ENCODE peak calls at places on chromosome 15, in five cellular contexts. One of them, this sample, is unnamed.

GRCh38 chr15:87940763-87941162 is 315.8 kb downstream of the NTRK3 start:
- DNase-seq in fibroblast of mammary gland: no peak
- DNase-seq in endothelial cell: no peak
- DNase-seq in A549: no peak
- DNase-seq in heart left ventricle: no peak
- DNase-seq in this sample: no peak

GRCh38 chr15:70493787-70494514 is 269.4 kb downstream of the UACA start:
- DNase-seq in fibroblast of mammary gland: no peak
- DNase-seq in endothelial cell: no peak
- DNase-seq in A549: peak
- DNase-seq in heart left ventricle: no peak
- DNase-seq in this sample: no peak

GRCh38 chr15:99371180-99372103 is 120.2 kb downstream of the LRRC28 start:
- DNase-seq in fibroblast of mammary gland: peak
- DNase-seq in endothelial cell: no peak
- DNase-seq in A549: no peak
- DNase-seq in heart left ventricle: no peak
- DNase-seq in this sample: peak

GRCh38 chr15:36323607-36324006 is 255.8 kb upstream of the CDIN1 start:
- DNase-seq in fibroblast of mammary gland: peak
- DNase-seq in endothelial cell: no peak
- DNase-seq in A549: no peak
- DNase-seq in heart left ventricle: no peak
- DNase-seq in this sample: no peak

GRCh38 chr15:45521596-45522167 is 873 bp downstream of the SLC30A4 start:
- DNase-seq in fibroblast of mammary gland: peak
- DNase-seq in endothelial cell: no peak
- DNase-seq in A549: peak
- DNase-seq in heart left ventricle: no peak
- DNase-seq in this sample: peak

GRCh38 chr15:32898991-32899613 is 181.3 kb downstream of the GREM1 start:
- DNase-seq in fibroblast of mammary gland: no peak
- DNase-seq in endothelial cell: no peak
- DNase-seq in A549: peak
- DNase-seq in heart left ventricle: no peak
- DNase-seq in this sample: no peak

GRCh38 chr15:22930782-22931484 is 49.2 kb downstream of the CYFIP1 start:
- DNase-seq in fibroblast of mammary gland: peak
- DNase-seq in endothelial cell: no peak
- DNase-seq in A549: no peak
- DNase-seq in heart left ventricle: peak
- DNase-seq in this sample: no peak

GRCh38 chr15:44736261-44736765 is at the start of gene TRIM69:
- DNase-seq in fibroblast of mammary gland: no peak
- DNase-seq in endothelial cell: no peak
- DNase-seq in A549: no peak
- DNase-seq in heart left ventricle: no peak
- DNase-seq in this sample: peak

GRCh38 chr15:65414841-65415621 is 7.7 kb downstream of the IGDCC4 start:
- DNase-seq in fibroblast of mammary gland: peak
- DNase-seq in endothelial cell: peak
- DNase-seq in A549: peak
- DNase-seq in heart left ventricle: no peak
- DNase-seq in this sample: no peak

GRCh38 chr15:25848769-25849430 is 14.2 kb downstream of the ATP10A start:
- DNase-seq in fibroblast of mammary gland: no peak
- DNase-seq in endothelial cell: no peak
- DNase-seq in A549: no peak
- DNase-seq in heart left ventricle: no peak
- DNase-seq in this sample: no peak

GRCh38 chr15:64930778-64931240 is 19.1 kb downstream of the ANKDD1A start:
- DNase-seq in fibroblast of mammary gland: peak
- DNase-seq in endothelial cell: no peak
- DNase-seq in A549: peak
- DNase-seq in heart left ventricle: no peak
- DNase-seq in this sample: no peak

GRCh38 chr15:66883322-66883911 is 181.4 kb downstream of the SMAD6 start:
- DNase-seq in fibroblast of mammary gland: peak
- DNase-seq in endothelial cell: no peak
- DNase-seq in A549: peak
- DNase-seq in heart left ventricle: peak
- DNase-seq in this sample: no peak
- TF ChIP-seq CTCF in fibroblast of mammary gland: no peak
- TF ChIP-seq CTCF in endothelial cell: no peak
- TF ChIP-seq CTCF in A549: no peak
- TF ChIP-seq CTCF in heart left ventricle: no peak
- TF ChIP-seq CTCF in this sample: no peak

GRCh38 chr15:49441816-49442215 is 18.8 kb downstream of the FGF7 start:
- DNase-seq in fibroblast of mammary gland: no peak
- DNase-seq in endothelial cell: no peak
- DNase-seq in A549: no peak
- DNase-seq in heart left ventricle: no peak
- DNase-seq in this sample: no peak
- TF ChIP-seq CTCF in fibroblast of mammary gland: no peak
- TF ChIP-seq CTCF in endothelial cell: no peak
- TF ChIP-seq CTCF in A549: no peak
- TF ChIP-seq CTCF in heart left ventricle: no peak
- TF ChIP-seq CTCF in this sample: no peak

GRCh38 chr15:69061414-69061842 is 46.9 kb downstream of the NOX5 start:
- DNase-seq in fibroblast of mammary gland: no peak
- DNase-seq in endothelial cell: no peak
- DNase-seq in A549: no peak
- DNase-seq in heart left ventricle: no peak
- DNase-seq in this sample: no peak
- TF ChIP-seq CTCF in fibroblast of mammary gland: no peak
- TF ChIP-seq CTCF in endothelial cell: no peak
- TF ChIP-seq CTCF in A549: no peak
- TF ChIP-seq CTCF in heart left ventricle: no peak
- TF ChIP-seq CTCF in this sample: no peak

DNA sequence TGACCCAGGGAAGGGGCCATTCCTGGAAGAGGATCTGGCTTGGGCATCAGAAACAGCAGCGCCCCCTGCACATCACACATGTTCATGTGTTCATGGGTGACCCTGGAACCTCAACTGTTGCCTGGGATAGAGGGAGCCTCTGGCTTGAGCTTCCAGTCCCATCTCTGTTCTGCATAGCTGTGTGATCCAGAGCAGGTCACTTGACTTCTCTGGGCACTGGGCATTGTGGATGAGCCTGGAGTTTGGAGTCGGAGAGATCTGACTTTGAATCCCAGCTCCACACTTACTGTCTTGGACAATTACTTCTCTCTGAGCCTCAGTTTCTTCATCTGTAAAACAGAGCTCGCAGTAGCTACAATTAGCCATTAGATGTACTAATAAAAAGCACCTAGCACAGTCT is 15.6 kb downstream of the PAK6 start:
- DNase-seq in fibroblast of mammary gland: no peak
- DNase-seq in endothelial cell: no peak
- DNase-seq in A549: no peak
- DNase-seq in heart left ventricle: no peak
- DNase-seq in this sample: no peak
- TF ChIP-seq CTCF in fibroblast of mammary gland: no peak
- TF ChIP-seq CTCF in endothelial cell: no peak
- TF ChIP-seq CTCF in A549: no peak
- TF ChIP-seq CTCF in heart left ventricle: no peak
- TF ChIP-seq CTCF in this sample: no peak

DNA sequence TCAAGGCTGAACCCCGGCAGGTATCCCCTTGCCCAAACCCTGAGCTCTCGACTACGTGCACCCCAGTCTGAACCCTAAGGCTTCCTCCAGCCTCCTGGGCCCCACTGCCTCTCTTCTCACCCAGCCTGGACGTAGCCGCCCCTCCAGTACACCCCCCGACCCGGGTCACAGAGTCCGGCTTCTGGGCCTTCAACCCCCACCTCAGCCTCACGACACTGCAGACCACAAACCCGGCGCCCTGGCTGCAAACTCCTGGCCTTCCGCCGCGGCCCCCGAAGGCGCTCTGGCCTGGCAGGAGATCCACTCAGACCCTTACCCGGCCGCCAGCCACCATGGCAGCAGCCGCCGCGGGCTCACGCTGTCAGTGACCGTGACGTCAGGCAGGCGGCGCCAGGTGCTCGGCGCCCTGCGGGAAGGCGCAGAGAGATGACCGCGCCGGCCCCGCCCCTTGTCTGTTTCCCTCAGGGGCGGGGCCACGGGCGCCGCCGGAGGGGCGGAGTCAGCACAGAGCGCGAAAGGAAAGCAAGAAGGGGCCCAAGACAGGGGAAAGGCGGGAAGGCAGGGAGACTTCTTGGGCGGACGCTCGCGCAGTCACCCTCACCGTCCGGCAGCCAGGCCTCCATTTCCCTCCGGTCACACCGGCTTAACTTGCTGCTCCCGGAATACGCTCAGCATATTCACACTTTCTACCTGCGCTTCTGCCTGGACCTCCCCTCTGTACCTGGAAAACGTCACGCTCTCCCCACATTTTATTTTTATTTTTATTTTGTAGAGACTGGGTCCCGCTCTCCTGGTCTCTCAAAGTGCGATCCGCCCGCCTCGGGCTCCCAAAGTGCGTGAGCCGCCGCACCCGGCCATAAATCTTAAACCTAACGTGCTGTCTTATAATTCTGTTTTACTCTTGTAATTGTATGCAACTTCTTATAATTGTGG is at the start of gene RMDN3:
- DNase-seq in fibroblast of mammary gland: peak
- DNase-seq in endothelial cell: peak
- DNase-seq in A549: peak
- DNase-seq in heart left ventricle: peak
- DNase-seq in this sample: peak
- TF ChIP-seq CTCF in fibroblast of mammary gland: no peak
- TF ChIP-seq CTCF in endothelial cell: no peak
- TF ChIP-seq CTCF in A549: no peak
- TF ChIP-seq CTCF in heart left ventricle: peak
- TF ChIP-seq CTCF in this sample: peak

DNA sequence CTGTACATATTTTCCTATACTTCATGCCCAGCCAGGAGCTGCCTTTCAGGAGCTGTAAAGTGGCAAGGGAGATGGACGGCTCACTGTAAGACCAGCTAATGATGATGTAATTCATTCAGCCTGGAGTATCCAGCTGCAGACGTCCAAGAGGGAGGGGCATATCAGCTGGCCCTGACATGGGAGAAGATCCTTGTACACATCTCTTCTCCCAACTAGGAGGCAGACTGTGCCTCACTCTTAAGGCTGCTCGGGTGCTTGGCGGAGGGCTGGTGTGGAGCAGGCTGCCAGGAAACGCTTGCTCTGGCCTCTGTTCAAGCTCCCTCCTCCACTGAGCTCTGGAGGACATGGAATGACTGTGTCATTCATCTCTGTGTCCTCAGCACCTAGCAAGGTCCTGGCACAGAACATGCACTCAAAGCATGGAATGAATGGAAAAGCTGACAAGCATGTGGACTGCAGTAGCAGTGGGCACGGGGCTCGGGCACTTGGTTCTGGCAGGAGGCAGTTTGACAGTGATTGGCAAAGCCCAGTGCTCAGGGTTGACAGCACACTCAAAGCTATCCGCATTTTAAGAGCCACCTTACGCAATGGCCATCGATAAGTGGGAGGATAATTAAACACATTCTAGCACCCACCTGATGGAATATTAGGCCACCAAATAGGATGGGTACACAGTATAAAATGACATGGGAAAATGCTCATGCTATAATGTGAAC is 72.4 kb downstream of the TBC1D2B start:
- DNase-seq in fibroblast of mammary gland: peak
- DNase-seq in endothelial cell: no peak
- DNase-seq in A549: peak
- DNase-seq in heart left ventricle: peak
- DNase-seq in this sample: no peak
- TF ChIP-seq CTCF in fibroblast of mammary gland: peak
- TF ChIP-seq CTCF in endothelial cell: no peak
- TF ChIP-seq CTCF in A549: no peak
- TF ChIP-seq CTCF in heart left ventricle: peak
- TF ChIP-seq CTCF in this sample: no peak

GRCh38 chr15:39198044-39198625 is 382.7 kb upstream of the THBS1 start:
- DNase-seq in fibroblast of mammary gland: no peak
- DNase-seq in endothelial cell: no peak
- DNase-seq in A549: no peak
- DNase-seq in heart left ventricle: no peak
- DNase-seq in this sample: no peak

GRCh38 chr15:39202641-39203040 is 378.2 kb upstream of the THBS1 start:
- DNase-seq in fibroblast of mammary gland: peak
- DNase-seq in endothelial cell: no peak
- DNase-seq in A549: peak
- DNase-seq in heart left ventricle: no peak
- DNase-seq in this sample: no peak

GRCh38 chr15:39195988-39196486 is 384.8 kb upstream of the THBS1 start:
- DNase-seq in fibroblast of mammary gland: peak
- DNase-seq in endothelial cell: no peak
- DNase-seq in A549: peak
- DNase-seq in heart left ventricle: no peak
- DNase-seq in this sample: peak

GRCh38 chr15:39200586-39200985 is 380.3 kb upstream of the THBS1 start:
- DNase-seq in fibroblast of mammary gland: no peak
- DNase-seq in endothelial cell: no peak
- DNase-seq in A549: no peak
- DNase-seq in heart left ventricle: no peak
- DNase-seq in this sample: no peak

GRCh38 chr15:39199076-39199475 is 381.8 kb upstream of the THBS1 start:
- DNase-seq in fibroblast of mammary gland: no peak
- DNase-seq in endothelial cell: no peak
- DNase-seq in A549: no peak
- DNase-seq in heart left ventricle: peak
- DNase-seq in this sample: no peak
- TF ChIP-seq CTCF in fibroblast of mammary gland: no peak
- TF ChIP-seq CTCF in endothelial cell: no peak
- TF ChIP-seq CTCF in A549: no peak
- TF ChIP-seq CTCF in heart left ventricle: no peak
- TF ChIP-seq CTCF in this sample: no peak

GRCh38 chr15:38024293-38025091 is 90.1 kb downstream of the TMCO5A start:
- DNase-seq in fibroblast of mammary gland: no peak
- DNase-seq in endothelial cell: no peak
- DNase-seq in A549: no peak
- DNase-seq in heart left ventricle: no peak
- DNase-seq in this sample: no peak

GRCh38 chr15:38029741-38030140 is 95.3 kb downstream of the TMCO5A start:
- DNase-seq in fibroblast of mammary gland: peak
- DNase-seq in endothelial cell: no peak
- DNase-seq in A549: no peak
- DNase-seq in heart left ventricle: no peak
- DNase-seq in this sample: no peak

GRCh38 chr15:38030609-38031008 is 96.2 kb downstream of the TMCO5A start:
- DNase-seq in fibroblast of mammary gland: no peak
- DNase-seq in endothelial cell: no peak
- DNase-seq in A549: no peak
- DNase-seq in heart left ventricle: no peak
- DNase-seq in this sample: no peak

GRCh38 chr15:38028869-38029268 is 94.4 kb downstream of the TMCO5A start:
- DNase-seq in fibroblast of mammary gland: peak
- DNase-seq in endothelial cell: no peak
- DNase-seq in A549: no peak
- DNase-seq in heart left ventricle: no peak
- DNase-seq in this sample: no peak
- TF ChIP-seq CTCF in fibroblast of mammary gland: peak
- TF ChIP-seq CTCF in endothelial cell: no peak
- TF ChIP-seq CTCF in A549: no peak
- TF ChIP-seq CTCF in heart left ventricle: no peak
- TF ChIP-seq CTCF in this sample: no peak

This sample was measured in GM10248.